ENCODE peak calls at places on chromosomes 7 and 10, in seven cellular contexts. One of them, this sample, is unnamed.

GRCh38 chr10:60430017-60430416 is 40.3 kb upstream of the ANK3 start:
- DNase-seq in neural progenitor cell: no peak
- DNase-seq in SK-N-SH: no peak
- DNase-seq in mesendoderm: no peak
- DNase-seq in OCI-LY7: no peak
- DNase-seq in GM23248: peak; percentile 81
- DNase-seq in H9: no peak
- DNase-seq in this sample: no peak

GRCh38 chr7:39249635-39250034 is 271.9 kb downstream of the POU6F2 start:
- DNase-seq in neural progenitor cell: no peak
- DNase-seq in SK-N-SH: no peak
- DNase-seq in mesendoderm: no peak
- DNase-seq in OCI-LY7: no peak
- DNase-seq in GM23248: no peak
- DNase-seq in H9: no peak
- DNase-seq in this sample: no peak

GRCh38 chr10:116274141-116274861 is 1.3 kb upstream of the GFRA1 start:
- DNase-seq in neural progenitor cell: peak; percentile 65
- DNase-seq in SK-N-SH: peak; percentile 74
- DNase-seq in mesendoderm: peak; percentile 46
- DNase-seq in OCI-LY7: no peak
- DNase-seq in GM23248: peak; percentile 38
- DNase-seq in H9: peak; percentile 57
- DNase-seq in this sample: no peak

GRCh38 chr7:25656581-25657026 is 428.3 kb upstream of the NPVF start:
- DNase-seq in neural progenitor cell: no peak
- DNase-seq in SK-N-SH: peak; percentile 34
- DNase-seq in mesendoderm: no peak
- DNase-seq in OCI-LY7: no peak
- DNase-seq in GM23248: peak; percentile 3
- DNase-seq in H9: no peak
- DNase-seq in this sample: no peak

GRCh38 chr7:118104812-118105441 is 79.0 kb upstream of the LSM8 start:
- DNase-seq in neural progenitor cell: no peak
- DNase-seq in SK-N-SH: peak; percentile 6
- DNase-seq in mesendoderm: peak; percentile 40
- DNase-seq in OCI-LY7: peak; percentile 9
- DNase-seq in GM23248: peak; percentile 33
- DNase-seq in H9: no peak
- DNase-seq in this sample: no peak

GRCh38 chr7:99404235-99404976 is 4.0 kb downstream of the PDAP1 start:
- DNase-seq in neural progenitor cell: no peak
- DNase-seq in SK-N-SH: no peak
- DNase-seq in mesendoderm: no peak
- DNase-seq in OCI-LY7: no peak
- DNase-seq in GM23248: peak; percentile 77
- DNase-seq in H9: no peak
- DNase-seq in this sample: no peak

GRCh38 chr7:6250364-6250833 is 22.0 kb downstream of the CYTH3 start:
- DNase-seq in neural progenitor cell: no peak
- DNase-seq in SK-N-SH: no peak
- DNase-seq in mesendoderm: no peak
- DNase-seq in OCI-LY7: no peak
- DNase-seq in GM23248: peak; percentile 28
- DNase-seq in H9: no peak
- DNase-seq in this sample: no peak

GRCh38 chr7:30135551-30136271 is 925 bp downstream of the MTURN start:
- DNase-seq in neural progenitor cell: peak; percentile 66
- DNase-seq in SK-N-SH: peak; percentile 88
- DNase-seq in mesendoderm: no peak
- DNase-seq in OCI-LY7: peak; percentile 16
- DNase-seq in GM23248: peak; percentile 81
- DNase-seq in H9: no peak
- DNase-seq in this sample: no peak

GRCh38 chr7:157278791-157279678 is 57.8 kb upstream of the DNAJB6 start:
- DNase-seq in neural progenitor cell: no peak
- DNase-seq in SK-N-SH: peak; percentile 46
- DNase-seq in mesendoderm: no peak
- DNase-seq in OCI-LY7: no peak
- DNase-seq in GM23248: peak; percentile 63
- DNase-seq in H9: peak; percentile 65
- DNase-seq in this sample: no peak

GRCh38 chr7:10360050-10360449 is 613.6 kb upstream of the PHF14 start:
- DNase-seq in neural progenitor cell: no peak
- DNase-seq in SK-N-SH: no peak
- DNase-seq in mesendoderm: no peak
- DNase-seq in OCI-LY7: no peak
- DNase-seq in GM23248: no peak
- DNase-seq in H9: no peak
- DNase-seq in this sample: no peak

GRCh38 chr7:83466956-83467355 is 182.0 kb downstream of the SEMA3E start:
- DNase-seq in neural progenitor cell: no peak
- DNase-seq in SK-N-SH: no peak
- DNase-seq in mesendoderm: peak; percentile 54
- DNase-seq in OCI-LY7: no peak
- DNase-seq in GM23248: no peak
- DNase-seq in H9: peak; percentile 79
- DNase-seq in this sample: no peak

GRCh38 chr7:158428131-158428841 is 159.3 kb downstream of the PTPRN2 start:
- DNase-seq in neural progenitor cell: no peak
- DNase-seq in SK-N-SH: no peak
- DNase-seq in mesendoderm: no peak
- DNase-seq in OCI-LY7: no peak
- DNase-seq in GM23248: no peak
- DNase-seq in H9: no peak
- DNase-seq in this sample: no peak

GRCh38 chr7:158431055-158431940 is 156.3 kb downstream of the PTPRN2 start:
- DNase-seq in neural progenitor cell: no peak
- DNase-seq in SK-N-SH: peak; percentile 38
- DNase-seq in mesendoderm: no peak
- DNase-seq in OCI-LY7: no peak
- DNase-seq in GM23248: no peak
- DNase-seq in H9: no peak
- DNase-seq in this sample: no peak

GRCh38 chr7:158430308-158431034 is 157.2 kb downstream of the PTPRN2 start:
- DNase-seq in neural progenitor cell: no peak
- DNase-seq in SK-N-SH: peak; percentile 52
- DNase-seq in mesendoderm: no peak
- DNase-seq in OCI-LY7: no peak
- DNase-seq in GM23248: no peak
- DNase-seq in H9: no peak
- DNase-seq in this sample: peak; percentile 83

GRCh38 chr7:158431941-158432347 is 155.7 kb downstream of the PTPRN2 start:
- DNase-seq in neural progenitor cell: no peak
- DNase-seq in SK-N-SH: peak; percentile 39
- DNase-seq in mesendoderm: peak; percentile 25
- DNase-seq in OCI-LY7: no peak
- DNase-seq in GM23248: peak; percentile 42
- DNase-seq in H9: no peak
- DNase-seq in this sample: no peak

GRCh38 chr7:158428842-158429753 is 158.5 kb downstream of the PTPRN2 start:
- DNase-seq in neural progenitor cell: no peak
- DNase-seq in SK-N-SH: peak; percentile 91
- DNase-seq in mesendoderm: no peak
- DNase-seq in OCI-LY7: no peak
- DNase-seq in GM23248: no peak
- DNase-seq in H9: no peak
- DNase-seq in this sample: no peak
- H3K4me2 ChIP-seq in neural progenitor cell: no peak overlapping the region
- H3K4me2 ChIP-seq in SK-N-SH: no peak overlapping the region
- H3K4me2 ChIP-seq in mesendoderm: no peak overlapping the region
- H3K4me2 ChIP-seq in OCI-LY7: no peak overlapping the region
- H3K4me2 ChIP-seq in GM23248: no peak overlapping the region
- H3K4me2 ChIP-seq in H9: no peak overlapping the region
- H3K4me2 ChIP-seq in this sample: no peak overlapping the region

GRCh38 chr10:113025487-113025886 is 75.4 kb downstream of the TCF7L2 start:
- DNase-seq in neural progenitor cell: no peak
- DNase-seq in SK-N-SH: no peak
- DNase-seq in mesendoderm: no peak
- DNase-seq in OCI-LY7: no peak
- DNase-seq in GM23248: no peak
- DNase-seq in H9: no peak
- DNase-seq in this sample: no peak

GRCh38 chr10:113027230-113027573 is 77.2 kb downstream of the TCF7L2 start:
- DNase-seq in neural progenitor cell: no peak
- DNase-seq in SK-N-SH: no peak
- DNase-seq in mesendoderm: no peak
- DNase-seq in OCI-LY7: no peak
- DNase-seq in GM23248: no peak
- DNase-seq in H9: no peak
- DNase-seq in this sample: no peak

GRCh38 chr10:113024930-113025329 is 74.9 kb downstream of the TCF7L2 start:
- DNase-seq in neural progenitor cell: no peak
- DNase-seq in SK-N-SH: no peak
- DNase-seq in mesendoderm: no peak
- DNase-seq in OCI-LY7: no peak
- DNase-seq in GM23248: no peak
- DNase-seq in H9: no peak
- DNase-seq in this sample: no peak

GRCh38 chr10:113027574-113028392 is 77.7 kb downstream of the TCF7L2 start:
- DNase-seq in neural progenitor cell: peak; percentile 84
- DNase-seq in SK-N-SH: no peak
- DNase-seq in mesendoderm: peak; percentile 84
- DNase-seq in OCI-LY7: no peak
- DNase-seq in GM23248: peak; percentile 37
- DNase-seq in H9: no peak
- DNase-seq in this sample: no peak

DNA sequence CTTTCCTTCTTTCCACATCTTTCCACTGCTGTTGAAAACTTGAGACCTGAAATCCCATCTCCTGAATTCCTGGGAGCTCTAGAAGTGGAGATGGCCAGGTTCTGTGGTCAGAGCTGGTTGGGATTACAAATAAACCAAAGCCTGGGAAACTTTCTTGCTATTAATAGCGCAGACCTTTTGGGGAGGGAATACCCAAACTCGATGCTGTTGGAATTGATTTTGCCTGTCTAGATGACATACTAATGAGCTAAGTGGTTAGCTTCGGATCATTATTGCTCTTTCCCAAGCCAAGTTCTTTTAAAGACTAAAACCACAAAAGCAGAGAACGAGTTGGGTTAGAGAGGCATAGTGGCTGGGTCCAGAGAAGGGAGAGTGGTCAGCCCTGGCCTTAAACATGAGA is 76.6 kb downstream of the TCF7L2 start:
- DNase-seq in neural progenitor cell: no peak
- DNase-seq in SK-N-SH: no peak
- DNase-seq in mesendoderm: no peak
- DNase-seq in OCI-LY7: no peak
- DNase-seq in GM23248: peak; percentile 56
- DNase-seq in H9: no peak
- DNase-seq in this sample: no peak
- H3K4me2 ChIP-seq in neural progenitor cell: no peak overlapping the region
- H3K4me2 ChIP-seq in SK-N-SH: peak overlapping the region; percentile 29
- H3K4me2 ChIP-seq in mesendoderm: no peak overlapping the region
- H3K4me2 ChIP-seq in OCI-LY7: no peak overlapping the region
- H3K4me2 ChIP-seq in GM23248: no peak overlapping the region
- H3K4me2 ChIP-seq in H9: no peak overlapping the region
- H3K4me2 ChIP-seq in this sample: no peak overlapping the region

GRCh38 chr7:80124870-80125269 is 9.8 kb upstream of the GNAI1 start:
- DNase-seq in neural progenitor cell: no peak
- DNase-seq in SK-N-SH: no peak
- DNase-seq in mesendoderm: no peak
- DNase-seq in OCI-LY7: no peak
- DNase-seq in GM23248: no peak
- DNase-seq in H9: no peak
- DNase-seq in this sample: peak; percentile 15
- H3K4me2 ChIP-seq in neural progenitor cell: peak overlapping the region; percentile 50
- H3K4me2 ChIP-seq in SK-N-SH: no peak overlapping the region
- H3K4me2 ChIP-seq in mesendoderm: no peak overlapping the region
- H3K4me2 ChIP-seq in OCI-LY7: no peak overlapping the region
- H3K4me2 ChIP-seq in GM23248: no peak overlapping the region
- H3K4me2 ChIP-seq in H9: no peak overlapping the region
- H3K4me2 ChIP-seq in this sample: no peak overlapping the region

GRCh38 chr7:19113855-19114590 is 3.4 kb downstream of the TWIST1 start:
- DNase-seq in neural progenitor cell: no peak
- DNase-seq in SK-N-SH: peak; percentile 65
- DNase-seq in mesendoderm: no peak
- DNase-seq in OCI-LY7: no peak
- DNase-seq in GM23248: peak; percentile 81
- DNase-seq in H9: no peak
- DNase-seq in this sample: no peak
- H3K4me2 ChIP-seq in neural progenitor cell: no peak overlapping the region
- H3K4me2 ChIP-seq in SK-N-SH: peak overlapping the region; percentile 88
- H3K4me2 ChIP-seq in mesendoderm: no peak overlapping the region
- H3K4me2 ChIP-seq in OCI-LY7: no peak overlapping the region
- H3K4me2 ChIP-seq in GM23248: peak overlapping the region; percentile 99
- H3K4me2 ChIP-seq in H9: no peak overlapping the region
- H3K4me2 ChIP-seq in this sample: no peak overlapping the region

GRCh38 chr7:47085491-47086275 is 496.2 kb downstream of the TNS3 start:
- DNase-seq in neural progenitor cell: no peak
- DNase-seq in SK-N-SH: no peak
- DNase-seq in mesendoderm: no peak
- DNase-seq in OCI-LY7: no peak
- DNase-seq in GM23248: peak; percentile 36
- DNase-seq in H9: no peak
- DNase-seq in this sample: no peak

GRCh38 chr7:47091141-47091540 is 490.8 kb downstream of the TNS3 start:
- DNase-seq in neural progenitor cell: no peak
- DNase-seq in SK-N-SH: no peak
- DNase-seq in mesendoderm: peak; percentile 29
- DNase-seq in OCI-LY7: no peak
- DNase-seq in GM23248: peak; percentile 67
- DNase-seq in H9: no peak
- DNase-seq in this sample: no peak

GRCh38 chr7:47089068-47089417 is 492.9 kb downstream of the TNS3 start:
- DNase-seq in neural progenitor cell: no peak
- DNase-seq in SK-N-SH: no peak
- DNase-seq in mesendoderm: no peak
- DNase-seq in OCI-LY7: no peak
- DNase-seq in GM23248: no peak
- DNase-seq in H9: no peak
- DNase-seq in this sample: no peak

GRCh38 chr7:47087866-47088265 is 494.0 kb downstream of the TNS3 start:
- DNase-seq in neural progenitor cell: no peak
- DNase-seq in SK-N-SH: no peak
- DNase-seq in mesendoderm: no peak
- DNase-seq in OCI-LY7: no peak
- DNase-seq in GM23248: peak; percentile 59
- DNase-seq in H9: no peak
- DNase-seq in this sample: no peak

DNA sequence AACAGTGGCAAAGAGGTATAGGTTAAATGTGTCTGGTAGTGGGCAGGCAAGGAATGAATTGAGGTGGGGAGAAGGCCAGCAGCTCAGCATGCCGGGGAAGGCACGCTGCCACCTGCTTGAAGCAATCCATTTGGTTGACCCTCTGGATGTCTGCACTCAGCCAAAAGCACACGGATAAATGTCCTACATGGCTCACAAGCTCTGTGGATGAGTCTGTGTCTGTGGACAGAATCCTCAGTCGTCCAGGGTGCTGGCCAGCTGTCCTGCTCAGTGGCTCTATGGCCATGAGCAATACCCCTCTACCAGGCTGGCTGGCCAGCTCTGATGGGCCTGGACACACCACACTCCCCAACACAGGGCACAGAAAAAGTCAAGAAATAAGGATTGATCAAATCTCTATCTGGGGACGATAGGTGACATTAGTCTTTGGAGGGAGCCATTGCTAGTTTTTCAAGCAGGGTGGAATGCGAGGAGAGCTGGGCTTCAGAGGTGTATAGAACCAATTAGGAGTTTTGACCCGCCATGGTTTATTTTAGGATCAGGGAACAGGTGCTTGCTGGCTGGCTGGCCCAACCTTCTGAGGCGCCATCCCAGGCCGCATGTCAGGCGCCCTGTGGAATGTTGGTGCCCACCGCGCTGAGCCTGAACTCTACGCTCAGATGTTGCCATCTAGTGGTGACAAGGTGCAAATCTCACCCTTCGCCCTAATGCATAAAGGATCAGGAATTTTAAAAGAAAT is 493.4 kb downstream of the TNS3 start:
- DNase-seq in neural progenitor cell: peak; percentile 87
- DNase-seq in SK-N-SH: peak; percentile 77
- DNase-seq in mesendoderm: peak; percentile 64
- DNase-seq in OCI-LY7: peak; percentile 45
- DNase-seq in GM23248: peak; percentile 85
- DNase-seq in H9: peak; percentile 69
- DNase-seq in this sample: peak; percentile 30
- H3K4me2 ChIP-seq in neural progenitor cell: no peak overlapping the region
- H3K4me2 ChIP-seq in SK-N-SH: no peak overlapping the region
- H3K4me2 ChIP-seq in mesendoderm: no peak overlapping the region
- H3K4me2 ChIP-seq in OCI-LY7: no peak overlapping the region
- H3K4me2 ChIP-seq in GM23248: peak overlapping the region; percentile 7
- H3K4me2 ChIP-seq in H9: no peak overlapping the region
- H3K4me2 ChIP-seq in this sample: no peak overlapping the region